ENCODE peak calls at places on chromosomes 16 and 17, in four cellular contexts. G is Peyer's patch, C is NB4, M is tibial artery. H is an unnamed sample.

GRCh38 chr16:71851726-71852125 is 6.0 kb downstream of the ATXN1L start:
- DNase-seq in M (no peak), G (no peak), C (no peak), H (no peak)

GRCh38 chr17:41666708-41667279 is 21.9 kb upstream of the EIF1 start:
- DNase-seq in G (peak; percentile 92), C (peak; percentile 79), M (peak; percentile 88), H (peak; percentile 90)

GRCh38 chr16:80664798-80665197 is 124.0 kb downstream of the DYNLRB2 start:
- DNase-seq in C (no peak), G (no peak), M (no peak), H (no peak)

GRCh38 chr17:71656987-71657858 is 463.6 kb upstream of the SOX9 start:
- DNase-seq in C (peak; percentile 8), G (no peak), M (no peak), H (no peak)

GRCh38 chr16:58471209-58471975 is 28.6 kb upstream of the NDRG4 start:
- DNase-seq in C (no peak), M (no peak), G (no peak), H (no peak)

GRCh38 chr16:19118938-19119431 is 5.2 kb downstream of the ITPRIPL2 start:
- DNase-seq in G (no peak), M (peak; percentile 73), C (peak; percentile 86), H (peak; percentile 65)

GRCh38 chr16:9042943-9043680 is 48.3 kb upstream of the HAPSTR1 start:
- DNase-seq in C (no peak), M (no peak), G (no peak), H (no peak)

GRCh38 chr17:1011760-1012735 is 15.1 kb downstream of the TIMM22 start:
- DNase-seq in M (no peak), C (no peak), G (no peak), H (no peak)

GRCh38 chr17:13490427-13490826 is 111.3 kb downstream of the HS3ST3A1 start:
- DNase-seq in C (no peak), G (no peak), M (no peak), H (no peak)

GRCh38 chr17:40960144-40960543 is 6.6 kb downstream of the KRT39 start:
- DNase-seq in G (no peak), C (no peak), M (no peak), H (no peak)

GRCh38 chr17:47304191-47304590 is 19.6 kb upstream of the EFCAB13 start:
- DNase-seq in M (no peak), C (no peak), G (no peak), H (no peak)

GRCh38 chr17:43880420-43880991 is 26.8 kb downstream of the MPP2 start:
- DNase-seq in M (no peak), C (peak; percentile 34), G (peak; percentile 66), H (no peak)

GRCh38 chr16:83686726-83687125 is 121.1 kb upstream of the HSBP1 start:
- DNase-seq in C (no peak), M (no peak), G (no peak), H (no peak)

GRCh38 chr16:54077412-54077821 is 209.2 kb downstream of the IRX3 start:
- DNase-seq in M (no peak), G (no peak), C (peak; percentile 46), H (no peak)

GRCh38 chr16:85068746-85069145 is 41.2 kb downstream of the KIAA0513 start:
- DNase-seq in G (no peak), M (no peak), C (no peak), H (no peak)

GRCh38 chr16:31064882-31065461 is 9.1 kb downstream of the ZNF668 start:
- DNase-seq in C (no peak), M (no peak), G (no peak), H (no peak)

GRCh38 chr17:17590883-17591407 is 563 bp downstream of the PEMT start:
- DNase-seq in C (no peak), G (no peak), M (no peak), H (peak; percentile 62)

GRCh38 chr16:72978212-72978611 is 69.7 kb downstream of the ZFHX3 start:
- DNase-seq in G (no peak), C (no peak), M (no peak), H (no peak)

GRCh38 chr17:27065588-27065987 is 228.3 kb upstream of the WSB1 start:
- DNase-seq in G (no peak), C (no peak), M (no peak), H (no peak)

GRCh38 chr17:15883617-15884111 is 61.3 kb upstream of the ADORA2B start:
- DNase-seq in M (no peak), C (peak; percentile 91), G (no peak), H (no peak)

GRCh38 chr17:3845361-3845753 is 689 bp downstream of the NCBP3 start:
- DNase-seq in M (no peak), C (peak; percentile 27), G (no peak), H (no peak)

GRCh38 chr16:87457724-87458423 is 35.0 kb downstream of the ZCCHC14 start:
- DNase-seq in M (no peak), G (no peak), C (peak; percentile 51), H (peak; percentile 12)

GRCh38 chr17:29048440-29049360 is 5.8 kb downstream of the PIPOX start:
- DNase-seq in G (no peak), C (no peak), M (no peak), H (no peak)

GRCh38 chr17:42547698-42548069 is 5.0 kb upstream of the HSD17B1 start:
- DNase-seq in G (no peak), M (no peak), C (no peak), H (no peak)

GRCh38 chr17:65537845-65538678 is 23.4 kb downstream of the AXIN2 start:
- DNase-seq in C (no peak), M (no peak), G (peak; percentile 45), H (no peak)

GRCh38 chr17:80992077-80992947 is 671 bp downstream of the CHMP6 start:
- DNase-seq in M (no peak), G (peak; percentile 59), C (peak; percentile 32), H (peak; percentile 13)

GRCh38 chr17:4204190-4204589 is 59.6 kb downstream of the ANKFY1 start:
- DNase-seq in C (no peak), M (no peak), G (no peak), H (no peak)

GRCh38 chr17:82217530-82218204 is 5.0 kb upstream of the CCDC57 start:
- DNase-seq in G (peak; percentile 50), C (peak; percentile 96), M (peak; percentile 91), H (no peak)

GRCh38 chr16:65618931-65619330 is 497.1 kb upstream of the CDH11 start:
- DNase-seq in G (no peak), M (no peak), C (no peak), H (no peak)

GRCh38 chr16:67868290-67868689 is 4.6 kb upstream of the EDC4 start:
- DNase-seq in M (no peak), C (no peak), G (no peak), H (no peak)

GRCh38 chr17:40963838-40964237 is 2.9 kb downstream of the KRT39 start:
- DNase-seq in G (no peak), C (peak; percentile 6), M (no peak), H (no peak)

GRCh38 chr16:67451704-67452435 is 20.9 kb downstream of the HSD11B2 start:
- DNase-seq in M (no peak), C (no peak), G (peak; percentile 63), H (no peak)

GRCh38 chr17:41360291-41360995 is 9.2 kb downstream of the KRT33B start:
- DNase-seq in M (no peak), C (no peak), G (no peak), H (no peak)

GRCh38 chr16:53334581-53334980 is 99.7 kb upstream of the RBL2 start:
- DNase-seq in G (no peak), M (no peak), C (no peak), H (no peak)

GRCh38 chr16:64312292-64312691 is 809.6 kb downstream of the CDH11 start:
- DNase-seq in M (no peak), C (no peak), G (no peak), H (no peak)

GRCh38 chr16:47578573-47578972 is 117.4 kb downstream of the PHKB start:
- DNase-seq in G (no peak), M (no peak), C (no peak), H (no peak)

GRCh38 chr16:4339909-4340308 is 11.2 kb downstream of the PAM16 start:
- DNase-seq in G (no peak), M (no peak), C (no peak), H (peak; percentile 69)

GRCh38 chr17:52762147-52762793 is 603.8 kb upstream of the CA10 start:
- DNase-seq in M (no peak), C (no peak), G (no peak), H (no peak)

GRCh38 chr17:7712111-7712771 is 5.3 kb upstream of the DNAH2 start:
- DNase-seq in C (no peak), M (no peak), G (no peak), H (no peak)

GRCh38 chr17:16415031-16415924 is at the start of gene TRPV2:
- DNase-seq in M (no peak), G (no peak), C (peak; percentile 74), H (no peak)

GRCh38 chr16:5925850-5926249 is 828.3 kb upstream of the EEF2KMT start:
- DNase-seq in M (no peak), G (no peak), C (no peak), H (no peak)
- H3K4me3 ChIP-seq in M (no peak overlapping the region), G (no peak overlapping the region), C (no peak overlapping the region), H (no peak overlapping the region)

GRCh38 chr16:50160495-50161164 is 7.5 kb downstream of the TENT4B start:
- DNase-seq in M (no peak), G (no peak), C (no peak), H (no peak)
- H3K4me3 ChIP-seq in M (no peak overlapping the region), G (no peak overlapping the region), C (no peak overlapping the region), H (no peak overlapping the region)

GRCh38 chr16:2499454-2499853 is 14.3 kb upstream of the ATP6V0C start:
- DNase-seq in M (no peak), G (no peak), C (no peak), H (no peak)

GRCh38 chr16:2499890-2500633 is 13.7 kb upstream of the ATP6V0C start:
- DNase-seq in C (no peak), M (no peak), G (no peak), H (no peak)

GRCh38 chr16:2501938-2502900 is 11.5 kb upstream of the ATP6V0C start:
- DNase-seq in G (no peak), C (no peak), M (no peak), H (no peak)

GRCh38 chr16:2500634-2500936 is 13.2 kb upstream of the ATP6V0C start:
- DNase-seq in C (no peak), G (no peak), M (no peak), H (no peak)

GRCh38 chr16:2500937-2501750 is 12.6 kb upstream of the ATP6V0C start:
- DNase-seq in G (peak; percentile 89), M (peak; percentile 87), C (peak; percentile 84), H (peak; percentile 87)
- H3K4me3 ChIP-seq in G (no peak overlapping the region), M (peak overlapping the region; percentile 35), C (no peak overlapping the region), H (peak overlapping the region; percentile 1)

DNA sequence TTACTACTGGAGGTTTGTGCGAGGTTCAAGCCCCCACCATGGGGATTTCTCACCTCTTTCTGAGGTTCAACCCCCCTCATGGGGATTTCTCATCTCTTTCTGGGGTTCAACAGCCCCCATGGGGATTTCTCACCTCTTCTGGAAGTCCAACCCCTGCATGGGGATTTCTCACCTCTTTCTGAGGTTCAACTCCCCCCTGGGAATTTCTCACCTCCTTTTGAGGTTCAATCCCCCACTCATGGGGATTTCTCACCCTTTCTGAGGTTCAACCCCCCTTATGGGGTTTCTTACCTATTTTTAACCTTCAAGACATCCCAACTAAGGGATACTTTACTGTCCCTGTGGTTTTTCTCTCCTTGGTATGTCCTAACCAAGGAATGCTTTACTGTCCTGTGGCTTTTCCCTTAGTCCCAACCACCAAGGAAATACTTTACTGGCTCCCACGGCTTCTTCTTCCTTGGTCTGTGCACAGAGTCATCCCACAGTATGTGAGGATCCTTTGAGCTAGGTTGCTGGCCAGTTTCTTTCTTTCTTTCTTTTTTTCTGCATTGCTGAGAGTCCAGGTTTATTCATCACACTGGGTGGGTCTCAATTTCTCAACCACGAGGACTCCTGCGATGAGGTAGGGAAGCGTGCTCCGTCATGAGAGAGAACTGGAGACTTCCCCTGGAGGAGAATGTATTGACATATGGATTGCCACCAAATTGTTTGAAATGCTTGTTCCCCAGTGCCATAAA is 2140.2 kb downstream of the TP53TG3F start:
- DNase-seq in G (no peak), M (no peak), C (no peak), H (no peak)
- H3K4me3 ChIP-seq in G (no peak overlapping the region), M (no peak overlapping the region), C (no peak overlapping the region), H (no peak overlapping the region)

H was measured in ovary.